ENCODE peak calls at places on chromosomes 12 and 14, in nine cellular contexts. P, A, R, D, I, Q, V, W and G are unnamed samples.

GRCh38 chr12:108266131-108266530 is 73.0 kb downstream of the CMKLR1 start:
- DNase-seq in P (no peak), A (no peak), R (no peak), D (no peak), I (no peak), Q (no peak), V (no peak), W (no peak), G (no peak)

GRCh38 chr14:31659278-31659677 is 98.1 kb downstream of the NUBPL start:
- DNase-seq in P (no peak), A (no peak), R (no peak), D (no peak), I (no peak), Q (no peak), V (no peak), W (no peak), G (no peak)

GRCh38 chr12:6052206-6052939 is 72.1 kb downstream of the VWF start:
- DNase-seq in P (no peak), A (no peak), R (no peak), D (no peak), I (no peak), Q (no peak), V (no peak), W (no peak), G (no peak)

GRCh38 chr12:22018860-22019259 is 27.2 kb upstream of the CMAS start:
- DNase-seq in P (peak), A (no peak), R (peak), D (no peak), I (no peak), Q (no peak), V (no peak), W (peak), G (no peak)

GRCh38 chr14:75489480-75489837 is 32.8 kb upstream of the BATF start:
- DNase-seq in P (no peak), A (no peak), R (no peak), D (peak), I (no peak), Q (peak), V (no peak), W (no peak), G (no peak)

GRCh38 chr12:109877504-109878246 is 2.7 kb downstream of the GLTP start:
- DNase-seq in P (no peak), A (no peak), R (no peak), D (no peak), I (no peak), Q (no peak), V (no peak), W (no peak), G (no peak)

GRCh38 chr14:77376380-77376770 is 519 bp downstream of the TMED8 start:
- DNase-seq in P (peak), A (peak), R (no peak), D (no peak), I (no peak), Q (peak), V (peak), W (peak), G (no peak)

GRCh38 chr12:123096159-123096558 is 54.7 kb downstream of the PITPNM2 start:
- DNase-seq in P (no peak), A (no peak), R (no peak), D (no peak), I (no peak), Q (no peak), V (no peak), W (no peak), G (no peak)

GRCh38 chr12:122836027-122836921 is 1.0 kb downstream of the HIP1R start:
- DNase-seq in P (no peak), A (peak), R (peak), D (peak), I (no peak), Q (no peak), V (peak), W (peak), G (no peak)

GRCh38 chr12:104694711-104695110 is 238.0 kb downstream of the CHST11 start:
- DNase-seq in P (no peak), A (no peak), R (peak), D (no peak), I (no peak), Q (no peak), V (no peak), W (no peak), G (no peak)

GRCh38 chr14:57319636-57320035 is 50.9 kb downstream of the AP5M1 start:
- DNase-seq in P (no peak), A (no peak), R (no peak), D (no peak), I (no peak), Q (no peak), V (no peak), W (no peak), G (no peak)

GRCh38 chr12:57166971-57167371 is 19.6 kb upstream of the LRP1-AS start:
- DNase-seq in P (peak), A (no peak), R (peak), D (no peak), I (peak), Q (no peak), V (no peak), W (no peak), G (no peak)

GRCh38 chr12:80045594-80045993 is 53.7 kb upstream of the OTOGL start:
- DNase-seq in P (peak), A (no peak), R (peak), D (no peak), I (peak), Q (no peak), V (no peak), W (no peak), G (peak)

GRCh38 chr14:24436355-24437019 is 6.1 kb downstream of the SDR39U1 start:
- DNase-seq in P (peak), A (no peak), R (peak), D (no peak), I (no peak), Q (peak), V (peak), W (no peak), G (no peak)

GRCh38 chr14:75563931-75564330 is 14.5 kb upstream of the FLVCR2 start:
- DNase-seq in P (no peak), A (no peak), R (no peak), D (no peak), I (no peak), Q (no peak), V (no peak), W (no peak), G (no peak)

GRCh38 chr12:2854669-2855453 is 2.0 kb downstream of the TEX52 start:
- DNase-seq in P (no peak), A (peak), R (no peak), D (no peak), I (no peak), Q (peak), V (no peak), W (no peak), G (no peak)

GRCh38 chr14:74917646-74918081 is 5.4 kb downstream of the RPS6KL1 start:
- DNase-seq in P (peak), A (no peak), R (peak), D (peak), I (no peak), Q (peak), V (no peak), W (no peak), G (no peak)

GRCh38 chr14:26138764-26139445 is 458.9 kb downstream of the NOVA1 start:
- DNase-seq in P (no peak), A (no peak), R (peak), D (no peak), I (no peak), Q (no peak), V (peak), W (no peak), G (no peak)

GRCh38 chr12:80670214-80670613 is 37.2 kb upstream of the MYF6 start:
- DNase-seq in P (no peak), A (no peak), R (no peak), D (no peak), I (no peak), Q (no peak), V (no peak), W (no peak), G (no peak)

GRCh38 chr14:105199093-105199492 is 18.0 kb upstream of the NUDT14 start:
- DNase-seq in P (no peak), A (no peak), R (peak), D (no peak), I (no peak), Q (no peak), V (no peak), W (no peak), G (no peak)

GRCh38 chr12:19165446-19165845 is 35.9 kb downstream of the PLEKHA5 start:
- DNase-seq in P (no peak), A (no peak), R (no peak), D (no peak), I (no peak), Q (no peak), V (no peak), W (no peak), G (no peak)

GRCh38 chr12:23561536-23561935 is 387.9 kb downstream of the SOX5 start:
- DNase-seq in P (no peak), A (no peak), R (no peak), D (no peak), I (no peak), Q (no peak), V (no peak), W (no peak), G (no peak)

GRCh38 chr14:55122441-55122986 is 6.5 kb upstream of the LGALS3 start:
- DNase-seq in P (peak), A (peak), R (peak), D (peak), I (no peak), Q (peak), V (no peak), W (no peak), G (no peak)

GRCh38 chr14:56379956-56380355 is 199.6 kb upstream of the TMEM260 start:
- DNase-seq in P (peak), A (peak), R (peak), D (no peak), I (no peak), Q (no peak), V (no peak), W (no peak), G (no peak)

GRCh38 chr14:92942576-92942975 is 19.6 kb downstream of the CHGA start:
- DNase-seq in P (no peak), A (no peak), R (no peak), D (no peak), I (no peak), Q (no peak), V (no peak), W (no peak), G (no peak)

GRCh38 chr14:61147898-61148549 is 133.1 kb downstream of the TMEM30B start:
- DNase-seq in P (peak), A (no peak), R (peak), D (peak), I (peak), Q (no peak), V (peak), W (no peak), G (peak)

GRCh38 chr14:61145903-61146411 is 135.2 kb downstream of the TMEM30B start:
- DNase-seq in P (peak), A (no peak), R (peak), D (peak), I (no peak), Q (no peak), V (peak), W (no peak), G (peak)

GRCh38 chr14:61146896-61147295 is 134.2 kb downstream of the TMEM30B start:
- DNase-seq in P (no peak), A (no peak), R (no peak), D (no peak), I (no peak), Q (no peak), V (no peak), W (no peak), G (no peak)

GRCh38 chr14:61147369-61147897 is 133.7 kb downstream of the TMEM30B start:
- DNase-seq in P (no peak), A (no peak), R (peak), D (no peak), I (no peak), Q (no peak), V (no peak), W (no peak), G (peak)

GRCh38 chr14:61145258-61145902 is 135.8 kb downstream of the TMEM30B start:
- DNase-seq in P (peak), A (no peak), R (peak), D (no peak), I (no peak), Q (no peak), V (no peak), W (no peak), G (peak)
- H3K4me3 ChIP-seq in P (no peak), A (no peak), R (no peak), D (no peak), I (no peak), Q (no peak), V (no peak), W (no peak), G (no peak)

GRCh38 chr12:124563809-124564208 is 3.6 kb downstream of the NCOR2 start:
- DNase-seq in P (no peak), A (no peak), R (no peak), D (no peak), I (no peak), Q (no peak), V (no peak), W (no peak), G (no peak)
- TF ChIP-seq CTCF in P (no peak), A (no peak), R (no peak), D (no peak), I (no peak), Q (no peak), V (no peak), W (no peak), G (no peak)

GRCh38 chr12:65208957-65209654 is 39.7 kb downstream of the LEMD3 start:
- DNase-seq in P (no peak), A (no peak), R (no peak), D (no peak), I (no peak), Q (no peak), V (no peak), W (no peak), G (no peak)
- H3K4me3 ChIP-seq in P (no peak), A (no peak), R (no peak), D (no peak), I (no peak), Q (no peak), V (no peak), W (peak), G (no peak)

GRCh38 chr14:85853996-85854526 is 324.1 kb downstream of the FLRT2 start:
- DNase-seq in P (peak), A (no peak), R (peak), D (no peak), I (no peak), Q (no peak), V (no peak), W (no peak), G (no peak)

GRCh38 chr14:85852900-85853299 is 323.0 kb downstream of the FLRT2 start:
- DNase-seq in P (no peak), A (no peak), R (no peak), D (no peak), I (no peak), Q (no peak), V (no peak), W (no peak), G (no peak)

GRCh38 chr14:85856430-85856829 is 326.5 kb downstream of the FLRT2 start:
- DNase-seq in P (no peak), A (no peak), R (peak), D (no peak), I (no peak), Q (no peak), V (no peak), W (no peak), G (no peak)
- TF ChIP-seq CTCF in P (no peak), A (no peak), R (peak), D (no peak), I (peak), Q (no peak), V (peak), W (no peak), G (no peak)

GRCh38 chr12:41188058-41188840 is at the start of gene PDZRN4:
- DNase-seq in P (no peak), A (no peak), R (no peak), D (no peak), I (no peak), Q (no peak), V (peak), W (no peak), G (no peak)
- H3K4me3 ChIP-seq in P (no peak), A (no peak), R (no peak), D (peak), I (peak), Q (peak), V (peak), W (peak), G (no peak)

GRCh38 chr14:96568646-96569045 is 66.5 kb downstream of the PAPOLA start:
- DNase-seq in P (peak), A (no peak), R (no peak), D (no peak), I (no peak), Q (no peak), V (no peak), W (no peak), G (peak)

GRCh38 chr14:96567289-96567899 is 65.2 kb downstream of the PAPOLA start:
- DNase-seq in P (peak), A (no peak), R (peak), D (no peak), I (no peak), Q (no peak), V (peak), W (no peak), G (peak)

GRCh38 chr14:96565811-96566210 is 63.6 kb downstream of the PAPOLA start:
- DNase-seq in P (no peak), A (no peak), R (no peak), D (no peak), I (no peak), Q (no peak), V (no peak), W (no peak), G (no peak)

GRCh38 chr14:96559571-96559970 is 57.4 kb downstream of the PAPOLA start:
- DNase-seq in P (no peak), A (no peak), R (no peak), D (no peak), I (no peak), Q (no peak), V (no peak), W (no peak), G (no peak)

DNA sequence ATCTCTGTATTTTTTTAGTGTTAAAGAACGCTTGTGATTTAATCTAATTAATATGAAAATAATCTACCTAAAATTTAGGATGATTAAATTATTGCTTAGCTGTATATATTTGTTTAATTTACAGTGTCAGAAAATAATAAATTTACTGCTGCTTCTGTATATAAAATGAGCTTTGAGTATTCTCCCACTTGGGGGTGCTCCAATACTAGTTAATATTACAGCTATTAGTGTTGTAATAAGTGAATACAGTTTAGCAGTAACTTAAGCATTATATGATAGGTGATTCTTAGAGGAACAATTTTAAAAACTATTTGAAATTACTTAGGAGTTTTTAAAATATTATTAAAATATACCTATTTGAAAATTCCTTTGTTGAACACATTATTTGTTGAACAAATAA is 62.2 kb downstream of the PAPOLA start:
- DNase-seq in P (no peak), A (no peak), R (peak), D (no peak), I (no peak), Q (no peak), V (no peak), W (no peak), G (no peak)
- TF ChIP-seq CTCF in P (peak), A (no peak), R (no peak), D (no peak), I (no peak), Q (no peak), V (no peak), W (no peak), G (no peak)